ENCODE peak calls at places on chromosomes 7 and 10, in seven cellular contexts. S is WTC11, Y is HepG2, J is H1, U is HCT116, C is A549, W is endothelial cell of umbilical vein. G is an unnamed sample.

GRCh38 chr10:23405540-23405939 is 33.3 kb upstream of the OTUD1 start:
- DNase-seq in J (no peak), Y (peak), S (no peak), C (no peak), U (no peak), W (no peak), G (peak)

GRCh38 chr10:22620929-22621328 is 93.4 kb downstream of the PIP4K2A start:
- DNase-seq in Y (no peak), S (no peak), W (no peak), J (no peak), U (no peak), C (no peak), G (no peak)

GRCh38 chr7:18927134-18927533 is 190.3 kb downstream of the TWIST1 start:
- DNase-seq in U (no peak), Y (no peak), C (no peak), W (no peak), S (no peak), J (no peak), G (no peak)

GRCh38 chr10:22315455-22316285 is 518 bp upstream of the COMMD3 start:
- DNase-seq in Y (no peak), C (peak), U (no peak), J (no peak), W (peak), S (peak), G (no peak)

GRCh38 chr10:48798486-48799254 is 114.0 kb downstream of the WDFY4 start:
- DNase-seq in Y (no peak), U (no peak), J (no peak), C (no peak), S (no peak), W (peak), G (no peak)

GRCh38 chr10:124473070-124473469 is 11.4 kb downstream of the LHPP start:
- DNase-seq in S (no peak), Y (no peak), C (no peak), W (no peak), J (no peak), U (no peak), G (peak)

GRCh38 chr10:21927601-21928000 is 75.9 kb downstream of the DNAJC1 start:
- DNase-seq in C (no peak), Y (no peak), W (peak), U (no peak), J (no peak), S (no peak), G (no peak)

GRCh38 chr10:44306762-44307161 is 78.1 kb downstream of the CXCL12 start:
- DNase-seq in Y (peak), S (peak), W (no peak), C (no peak), U (peak), J (no peak), G (peak)

GRCh38 chr7:25448301-25448700 is 220.0 kb upstream of the NPVF start:
- DNase-seq in J (no peak), C (no peak), S (no peak), W (no peak), U (no peak), Y (no peak), G (no peak)

GRCh38 chr7:128165927-128166420 is 75.1 kb upstream of the LEP start:
- DNase-seq in W (no peak), U (no peak), J (no peak), C (no peak), Y (no peak), S (no peak), G (no peak)

GRCh38 chr7:21617916-21618390 is 75.1 kb downstream of the DNAH11 start:
- DNase-seq in U (no peak), S (no peak), J (no peak), C (peak), W (peak), Y (peak), G (no peak)

GRCh38 chr10:3853547-3853989 is 68.6 kb upstream of the KLF6 start:
- DNase-seq in S (no peak), Y (no peak), U (no peak), J (no peak), W (no peak), C (no peak), G (no peak)

GRCh38 chr10:28179490-28180099 is 123.3 kb downstream of the MPP7 start:
- DNase-seq in J (no peak), Y (peak), U (peak), S (no peak), W (peak), C (peak), G (peak)

GRCh38 chr10:13450078-13450477 is 78.7 kb downstream of the BEND7 start:
- DNase-seq in Y (no peak), W (no peak), U (no peak), J (no peak), S (no peak), C (no peak), G (peak)

GRCh38 chr10:96857613-96858012 is 25.5 kb downstream of the LCOR start:
- DNase-seq in U (no peak), C (no peak), W (no peak), J (no peak), Y (no peak), S (no peak), G (no peak)

GRCh38 chr7:124276005-124276606 is 243.2 kb upstream of the TMEM229A start:
- DNase-seq in S (peak), W (peak), U (peak), J (peak), Y (peak), C (peak), G (peak)

GRCh38 chr10:70461397-70462348 is 16.9 kb upstream of the PALD1 start:
- DNase-seq in U (peak), W (peak), S (peak), J (no peak), C (peak), Y (peak), G (peak)

GRCh38 chr7:8161398-8161828 is 100.6 kb downstream of the ICA1 start:
- DNase-seq in W (no peak), J (no peak), C (no peak), S (no peak), U (no peak), Y (no peak), G (no peak)

GRCh38 chr10:23864631-23865147 is 344.2 kb upstream of the KIAA1217 start:
- DNase-seq in C (no peak), W (no peak), Y (peak), J (no peak), S (no peak), U (no peak), G (no peak)

GRCh38 chr10:88092975-88093374 is 229.6 kb downstream of the PTEN start:
- DNase-seq in J (no peak), S (no peak), Y (no peak), U (no peak), C (no peak), W (no peak), G (no peak)

GRCh38 chr10:114506874-114507385 is 102.6 kb upstream of the AFAP1L2 start:
- DNase-seq in Y (no peak), S (no peak), C (no peak), U (no peak), J (no peak), W (peak), G (no peak)

GRCh38 chr7:144884913-144885312 is 49.1 kb upstream of the TPK1 start:
- DNase-seq in U (no peak), J (no peak), Y (no peak), S (no peak), W (no peak), C (no peak), G (no peak)

GRCh38 chr7:38368191-38368605 is 94.8 kb upstream of the TARP start:
- DNase-seq in S (peak), J (peak), C (peak), W (peak), U (peak), Y (peak), G (peak)

GRCh38 chr7:53744361-53744760 is 708.9 kb downstream of the POM121L12 start:
- DNase-seq in C (no peak), J (no peak), Y (no peak), W (no peak), U (no peak), S (peak), G (no peak)

GRCh38 chr10:120517196-120517595 is 60.2 kb downstream of the PLPP4 start:
- DNase-seq in C (no peak), Y (no peak), U (no peak), S (no peak), J (no peak), W (no peak), G (no peak)

GRCh38 chr7:130216750-130217149 is 9.1 kb downstream of the SSMEM1 start:
- DNase-seq in Y (no peak), W (no peak), J (no peak), C (no peak), U (no peak), S (no peak), G (no peak)

GRCh38 chr10:3777876-3778707 is 6.9 kb downstream of the KLF6 start:
- DNase-seq in W (peak), S (no peak), Y (no peak), U (no peak), J (no peak), C (no peak), G (no peak)

GRCh38 chr10:89805599-89806013 is 104.2 kb downstream of the KIF20B start:
- DNase-seq in U (no peak), J (no peak), W (no peak), S (no peak), Y (no peak), C (no peak), G (no peak)

GRCh38 chr7:152588350-152588749 is 87.6 kb downstream of the XRCC2 start:
- DNase-seq in Y (peak), C (no peak), W (no peak), J (no peak), S (no peak), U (no peak), G (no peak)

GRCh38 chr10:13536674-13537366 is 8.0 kb upstream of the BEND7 start:
- DNase-seq in S (peak), C (peak), U (peak), W (peak), Y (peak), J (peak), G (peak)

GRCh38 chr7:100600222-100601038 is 1.7 kb upstream of the PCOLCE start:
- DNase-seq in Y (no peak), C (no peak), S (peak), W (no peak), U (no peak), J (no peak), G (peak)

GRCh38 chr7:66326501-66327180 is 121.5 kb downstream of the TPST1 start:
- DNase-seq in U (no peak), J (no peak), W (peak), Y (no peak), C (no peak), S (no peak), G (no peak)

GRCh38 chr7:171364-171904 is 20.9 kb upstream of the FAM20C start:
- DNase-seq in S (no peak), W (no peak), U (no peak), C (no peak), J (no peak), Y (no peak), G (no peak)
- TF ChIP-seq MAX in S (no peak), W (no peak), U (no peak), C (no peak), J (no peak), Y (no peak), G (no peak)

GRCh38 chr10:46226900-46227558 is 59.8 kb upstream of the ANTXRL start:
- DNase-seq in W (no peak), Y (no peak), C (no peak), J (no peak), U (no peak), S (no peak), G (no peak)

GRCh38 chr10:46227571-46228075 is 59.2 kb upstream of the ANTXRL start:
- DNase-seq in Y (no peak), J (no peak), U (no peak), S (no peak), C (no peak), W (no peak), G (no peak)

GRCh38 chr10:46225597-46225996 is 61.2 kb upstream of the ANTXRL start:
- DNase-seq in C (no peak), S (no peak), J (no peak), U (no peak), W (no peak), Y (no peak), G (peak)

GRCh38 chr10:46224414-46224682 is 62.4 kb upstream of the ANTXRL start:
- DNase-seq in S (no peak), C (no peak), W (no peak), Y (no peak), J (no peak), U (no peak), G (no peak)

GRCh38 chr10:46226232-46226631 is 60.6 kb upstream of the ANTXRL start:
- DNase-seq in S (no peak), C (no peak), W (no peak), U (no peak), J (no peak), Y (no peak), G (no peak)
- TF ChIP-seq MAX in S (no peak), C (no peak), W (no peak), U (no peak), J (no peak), Y (no peak), G (no peak)

GRCh38 chr7:1407883-1408282 is 51.4 kb downstream of the MICALL2 start:
- DNase-seq in U (no peak), S (no peak), W (no peak), C (no peak), Y (no peak), J (no peak), G (no peak)
- TF ChIP-seq MAX in U (no peak), S (no peak), W (no peak), C (no peak), Y (no peak), J (no peak), G (no peak)

DNA sequence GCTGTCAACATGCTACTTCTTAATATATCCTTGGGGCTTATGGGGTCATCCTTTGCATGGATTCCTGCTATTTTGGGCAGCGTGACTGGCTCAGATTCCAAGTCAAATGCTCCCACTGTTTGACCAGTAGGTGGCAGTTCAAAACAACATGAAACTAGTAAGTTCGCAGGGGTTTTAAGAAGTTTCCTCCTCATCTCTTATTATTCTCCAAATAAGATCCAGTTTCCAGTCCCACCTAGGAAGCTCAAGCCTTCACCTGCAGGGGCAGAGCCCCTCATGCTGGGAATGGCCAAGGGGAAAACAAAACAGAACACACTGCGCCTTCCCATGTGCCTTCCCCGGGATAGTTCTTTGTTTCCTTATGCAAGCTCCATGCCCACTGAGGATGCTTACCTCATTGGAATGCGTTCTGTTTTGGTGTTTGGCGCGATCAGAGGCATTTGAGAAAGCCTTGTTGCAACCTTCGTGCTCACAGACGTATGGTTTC is 259.8 kb downstream of the GLI3 start:
- DNase-seq in J (no peak), C (peak), S (no peak), U (peak), W (peak), Y (peak), G (peak)
- TF ChIP-seq MAX in J (peak), C (no peak), S (no peak), U (no peak), W (no peak), Y (no peak), G (no peak)

GRCh38 chr10:50294582-50294981 is 43.3 kb upstream of the ASAH2 start:
- DNase-seq in Y (no peak), W (no peak), U (no peak), S (no peak), C (no peak), J (no peak), G (no peak)

GRCh38 chr10:50293508-50294320 is 42.4 kb upstream of the ASAH2 start:
- DNase-seq in C (no peak), S (no peak), J (no peak), W (no peak), U (no peak), Y (no peak), G (no peak)

GRCh38 chr10:50289196-50289595 is 37.9 kb upstream of the ASAH2 start:
- DNase-seq in J (no peak), U (no peak), W (no peak), C (no peak), S (no peak), Y (no peak), G (no peak)

GRCh38 chr10:50295367-50295766 is 44.1 kb upstream of the ASAH2 start:
- DNase-seq in S (no peak), J (no peak), W (no peak), C (no peak), U (no peak), Y (no peak), G (no peak)

GRCh38 chr10:50291261-50291850 is 40.0 kb upstream of the ASAH2 start:
- DNase-seq in W (peak), U (no peak), S (no peak), Y (no peak), J (no peak), C (no peak), G (no peak)
- TF ChIP-seq MAX in W (no peak), U (no peak), S (no peak), Y (no peak), J (no peak), C (no peak), G (no peak)

DNA sequence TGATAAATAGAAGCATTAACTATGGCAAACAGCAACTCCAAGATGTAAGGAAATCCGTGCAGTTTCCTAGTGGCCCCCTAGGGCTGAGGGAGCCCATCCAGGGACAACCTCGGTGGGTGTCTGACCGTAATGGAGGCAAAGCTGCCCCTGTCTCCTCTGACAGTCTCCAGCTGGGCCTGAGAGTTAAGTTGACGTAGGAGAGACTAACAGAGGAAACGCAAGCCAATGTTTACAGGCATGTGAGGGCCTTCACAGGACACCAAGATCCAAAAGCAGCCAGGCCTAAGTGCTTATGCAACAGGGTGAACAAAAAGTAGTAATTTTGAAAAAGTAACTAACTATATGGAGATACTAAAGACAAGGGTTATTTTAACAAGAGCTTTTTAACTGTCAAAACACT is 330.0 kb upstream of the C7orf33 start:
- DNase-seq in W (no peak), S (no peak), J (no peak), Y (no peak), C (no peak), U (no peak), G (no peak)
- TF ChIP-seq MAX in W (no peak), S (no peak), J (no peak), Y (no peak), C (no peak), U (no peak), G (no peak)

GRCh38 chr10:103889121-103889720 is 28.8 kb downstream of the STN1 start:
- DNase-seq in W (no peak), C (no peak), Y (no peak), U (no peak), J (no peak), S (no peak), G (no peak)

GRCh38 chr10:103888113-103888841 is 29.7 kb downstream of the STN1 start:
- DNase-seq in W (peak), S (no peak), Y (peak), U (peak), C (peak), J (no peak), G (peak)

GRCh38 chr10:103890688-103891087 is 27.3 kb downstream of the STN1 start:
- DNase-seq in W (no peak), U (no peak), J (no peak), C (no peak), S (no peak), Y (no peak), G (no peak)

GRCh38 chr10:103892181-103892580 is 25.8 kb downstream of the STN1 start:
- DNase-seq in W (no peak), Y (no peak), S (no peak), J (no peak), U (no peak), C (no peak), G (no peak)

DNA sequence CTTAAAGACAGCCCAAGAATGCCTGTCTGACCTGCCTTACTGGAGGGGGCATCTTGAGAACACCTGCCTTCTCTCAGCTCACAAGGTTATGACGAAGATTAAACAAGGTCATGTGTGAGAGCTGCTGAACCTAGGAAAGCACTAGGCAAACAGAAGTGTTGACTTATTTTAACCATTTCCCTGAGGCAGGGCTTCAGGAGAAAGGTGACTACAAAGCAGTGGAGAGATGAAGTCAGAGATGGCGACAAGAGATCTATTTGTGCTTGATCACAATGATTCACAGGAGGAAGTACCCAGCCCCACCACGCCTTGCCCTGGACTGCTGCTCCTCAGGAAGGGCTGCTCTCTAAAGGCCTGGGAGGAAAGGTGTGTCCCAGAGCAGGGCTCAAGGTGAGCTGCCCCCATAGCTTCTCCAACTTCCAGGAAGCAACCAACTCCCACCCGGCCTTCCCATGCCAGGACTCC is 27.8 kb downstream of the STN1 start:
- DNase-seq in C (peak), Y (peak), W (peak), J (no peak), S (no peak), U (peak), G (peak)
- TF ChIP-seq MAX in C (peak), Y (no peak), W (no peak), J (no peak), S (no peak), U (no peak), G (no peak)

G was measured in NB4.